ENCODE peak calls at places on chromosomes 16 and 17, in six cellular contexts. L, B, S, G, C and K are unnamed samples.

GRCh38 chr16:3012828-3013420 is at the start of gene CLDN9:
- DNase-seq in L (peak), B (peak), S (peak), G (no peak), C (no peak), K (peak)

GRCh38 chr17:3534881-3535252 is 22.7 kb downstream of the TRPV3 start:
- DNase-seq in L (no peak), B (no peak), S (no peak), G (no peak), C (no peak), K (no peak)

GRCh38 chr17:4796550-4796915 is 569 bp downstream of the PSMB6 start:
- DNase-seq in L (no peak), B (no peak), S (no peak), G (no peak), C (no peak), K (no peak)

GRCh38 chr17:35560703-35561102 is at the start of gene SLFN14:
- DNase-seq in L (no peak), B (no peak), S (no peak), G (no peak), C (no peak), K (no peak)

GRCh38 chr17:82238562-82239201 is 9.8 kb downstream of the SLC16A3 start:
- DNase-seq in L (no peak), B (no peak), S (no peak), G (peak), C (peak), K (no peak)

GRCh38 chr17:49013311-49014205 is 16.4 kb downstream of the IGF2BP1 start:
- DNase-seq in L (no peak), B (no peak), S (no peak), G (no peak), C (no peak), K (no peak)

GRCh38 chr16:89395150-89396142 is 94.9 kb downstream of the ANKRD11 start:
- DNase-seq in L (no peak), B (no peak), S (no peak), G (no peak), C (no peak), K (no peak)

GRCh38 chr16:48450367-48450766 is 65.2 kb upstream of the SIAH1 start:
- DNase-seq in L (no peak), B (no peak), S (no peak), G (no peak), C (no peak), K (no peak)

GRCh38 chr17:79915850-79916430 is 76.7 kb upstream of the CBX4 start:
- DNase-seq in L (no peak), B (no peak), S (no peak), G (no peak), C (no peak), K (no peak)

GRCh38 chr16:4115209-4115940 is 867 bp downstream of the ADCY9 start:
- DNase-seq in L (no peak), B (no peak), S (peak), G (peak), C (peak), K (no peak)

GRCh38 chr16:67558859-67559258 is 3.5 kb upstream of the CTCF start:
- DNase-seq in L (no peak), B (no peak), S (no peak), G (no peak), C (no peak), K (no peak)

GRCh38 chr17:75394332-75394918 is 11.1 kb downstream of the GRB2 start:
- DNase-seq in L (no peak), B (no peak), S (no peak), G (no peak), C (no peak), K (no peak)

GRCh38 chr16:5709889-5710288 is 612.3 kb upstream of the EEF2KMT start:
- DNase-seq in L (peak), B (no peak), S (no peak), G (no peak), C (no peak), K (no peak)

GRCh38 chr17:7956208-7956965 is 24.4 kb downstream of the CNTROB start:
- DNase-seq in L (no peak), B (no peak), S (no peak), G (no peak), C (no peak), K (no peak)

GRCh38 chr17:76929572-76929971 is 61.4 kb downstream of the MGAT5B start:
- DNase-seq in L (no peak), B (no peak), S (no peak), G (no peak), C (no peak), K (no peak)